ENCODE peak calls at places on chromosomes 11 and 22, in five cellular contexts. N, M, B, Y and L are unnamed samples.

GRCh38 chr11:124402326-124402922 is 3.6 kb upstream of the OR8B3 start:
- DNase-seq in N (peak; percentile 93), M (peak; percentile 64), B (peak; percentile 68), Y (peak; percentile 75), L (peak; percentile 86)

GRCh38 chr11:282171-282570 is 4.0 kb downstream of the NLRP6 start:
- DNase-seq in N (no peak), M (no peak), B (no peak), Y (no peak), L (no peak)

GRCh38 chr11:67345949-67346819 is 7.2 kb downstream of the POLD4 start:
- DNase-seq in N (peak; percentile 88), M (no peak), B (no peak), Y (peak; percentile 100), L (peak; percentile 58)

GRCh38 chr11:102573851-102574250 is 43.3 kb upstream of the MMP7 start:
- DNase-seq in N (no peak), M (no peak), B (no peak), Y (no peak), L (peak; percentile 43)

GRCh38 chr11:124868322-124869274 is 3.4 kb downstream of the ROBO3 start:
- DNase-seq in N (no peak), M (no peak), B (no peak), Y (no peak), L (no peak)

GRCh38 chr11:2770556-2771301 is 70.9 kb upstream of the KCNQ1OT1 start:
- DNase-seq in N (no peak), M (peak; percentile 13), B (peak; percentile 49), Y (no peak), L (no peak)

GRCh38 chr11:9210922-9211320 is 54.2 kb downstream of the DENND5A start:
- DNase-seq in N (no peak), M (no peak), B (no peak), Y (no peak), L (peak; percentile 48)

GRCh38 chr11:132022718-132023117 is 652.3 kb downstream of the NTM start:
- DNase-seq in N (peak; percentile 52), M (no peak), B (no peak), Y (no peak), L (peak; percentile 81)

GRCh38 chr11:48088682-48089050 is 108.3 kb downstream of the PTPRJ start:
- DNase-seq in N (no peak), M (no peak), B (no peak), Y (no peak), L (no peak)

GRCh38 chr11:112871909-112872511 is 89.2 kb upstream of the NCAM1 start:
- DNase-seq in N (no peak), M (no peak), B (no peak), Y (no peak), L (no peak)

GRCh38 chr22:44172370-44173108 is 8.2 kb upstream of the PARVG start:
- DNase-seq in N (peak; percentile 71), M (no peak), B (peak; percentile 83), Y (no peak), L (no peak)

GRCh38 chr11:129814244-129814992 is 1.2 kb upstream of the TMEM45B start:
- DNase-seq in N (no peak), M (no peak), B (no peak), Y (no peak), L (no peak)

GRCh38 chr22:35312198-35313059 is 12.7 kb downstream of the TOM1 start:
- DNase-seq in N (peak; percentile 96), M (no peak), B (no peak), Y (peak; percentile 99), L (peak; percentile 82)

GRCh38 chr22:37681556-37682049 is 4.5 kb upstream of the NOL12 start:
- DNase-seq in N (peak; percentile 88), M (peak; percentile 83), B (peak; percentile 78), Y (peak; percentile 78), L (peak; percentile 77)

GRCh38 chr11:10246991-10247390 is 47.0 kb downstream of the SBF2 start:
- DNase-seq in N (peak; percentile 29), M (no peak), B (no peak), Y (no peak), L (no peak)

GRCh38 chr11:27700351-27701261 is at the start of gene BDNF:
- DNase-seq in N (peak; percentile 71), M (peak; percentile 58), B (no peak), Y (no peak), L (peak; percentile 60)

GRCh38 chr11:18526130-18526520 is 617 bp downstream of the TSG101 start:
- DNase-seq in N (no peak), M (no peak), B (no peak), Y (no peak), L (no peak)

GRCh38 chr11:27995082-27995481 is 112.9 kb downstream of the KIF18A start:
- DNase-seq in N (peak; percentile 78), M (no peak), B (no peak), Y (peak; percentile 84), L (peak; percentile 68)

GRCh38 chr22:22018825-22019658 is 36.5 kb upstream of the TOP3B start:
- DNase-seq in N (no peak), M (no peak), B (no peak), Y (no peak), L (no peak)

GRCh38 chr22:30186048-30186447 is 60.5 kb downstream of the LIF start:
- DNase-seq in N (no peak), M (no peak), B (no peak), Y (no peak), L (no peak)

GRCh38 chr11:7506243-7506642 is 7.6 kb upstream of the PPFIBP2 start:
- DNase-seq in N (no peak), M (no peak), B (no peak), Y (no peak), L (no peak)

GRCh38 chr11:26557666-26558065 is 14.4 kb downstream of the MUC15 start:
- DNase-seq in N (no peak), M (no peak), B (no peak), Y (no peak), L (no peak)

GRCh38 chr11:945986-946385 is 20.3 kb downstream of the AP2A2 start:
- DNase-seq in N (no peak), M (peak; percentile 75), B (no peak), Y (no peak), L (no peak)

GRCh38 chr11:119352857-119353260 is 6.4 kb upstream of the MFRP start:
- DNase-seq in N (no peak), M (peak; percentile 38), B (no peak), Y (peak; percentile 57), L (no peak)

GRCh38 chr22:41995211-41995610 is 3.4 kb upstream of the WBP2NL start:
- DNase-seq in N (no peak), M (no peak), B (no peak), Y (no peak), L (no peak)

GRCh38 chr22:30362632-30363281 is 6.0 kb downstream of the CCDC157 start:
- DNase-seq in N (no peak), M (peak; percentile 84), B (no peak), Y (peak; percentile 73), L (no peak)

GRCh38 chr22:35417606-35418005 is 17.7 kb downstream of the MCM5 start:
- DNase-seq in N (no peak), M (no peak), B (no peak), Y (no peak), L (no peak)

GRCh38 chr11:69102732-69103615 is 52.8 kb upstream of the SMIM38 start:
- DNase-seq in N (peak; percentile 22), M (no peak), B (no peak), Y (peak; percentile 37), L (no peak)

GRCh38 chr22:36457688-36458450 is 23.6 kb downstream of the TXN2 start:
- DNase-seq in N (peak; percentile 45), M (peak; percentile 58), B (no peak), Y (peak; percentile 32), L (no peak)

GRCh38 chr11:118618991-118619375 is 11.6 kb downstream of the PHLDB1 start:
- DNase-seq in N (peak; percentile 89), M (no peak), B (peak; percentile 88), Y (no peak), L (peak; percentile 78)

GRCh38 chr11:31995525-31996123 is 95.2 kb upstream of the RCN1 start:
- DNase-seq in N (peak; percentile 35), M (no peak), B (no peak), Y (no peak), L (peak; percentile 19)

GRCh38 chr11:109971184-109971523 is 122.0 kb upstream of the ZC3H12C start:
- DNase-seq in N (peak; percentile 60), M (no peak), B (no peak), Y (no peak), L (peak; percentile 84)

GRCh38 chr11:64268687-64269379 is 15.6 kb downstream of the BAD start:
- DNase-seq in N (peak; percentile 75), M (peak; percentile 80), B (peak; percentile 82), Y (peak; percentile 78), L (peak; percentile 48)

GRCh38 chr11:117220568-117220967 is 11.3 kb downstream of the PCSK7 start:
- DNase-seq in N (no peak), M (no peak), B (peak; percentile 91), Y (no peak), L (no peak)

GRCh38 chr11:15197696-15198095 is 83.0 kb downstream of the INSC start:
- DNase-seq in N (peak; percentile 62), M (no peak), B (no peak), Y (no peak), L (peak; percentile 59)

GRCh38 chr11:116052603-116053537 is 548.7 kb upstream of the CADM1 start:
- DNase-seq in N (no peak), M (peak; percentile 27), B (no peak), Y (no peak), L (no peak)
- H3K4me1 ChIP-seq in N (no peaks in the 10 kb centered on the region), M (peaks cover 13% of the 10 kb centered on the region), B (no peaks in the 10 kb centered on the region), Y (no peaks in the 10 kb centered on the region), L (no peaks in the 10 kb centered on the region)

GRCh38 chr11:114161486-114162250 is 102.2 kb downstream of the ZBTB16 start:
- DNase-seq in N (no peak), M (no peak), B (no peak), Y (no peak), L (no peak)
- H3K4me1 ChIP-seq in N (peaks cover 27% of the 10 kb centered on the region), M (peaks cover 4% of the 10 kb centered on the region), B (peaks cover 96% of the 10 kb centered on the region), Y (peaks cover 16% of the 10 kb centered on the region), L (peaks cover 16% of the 10 kb centered on the region)

DNA sequence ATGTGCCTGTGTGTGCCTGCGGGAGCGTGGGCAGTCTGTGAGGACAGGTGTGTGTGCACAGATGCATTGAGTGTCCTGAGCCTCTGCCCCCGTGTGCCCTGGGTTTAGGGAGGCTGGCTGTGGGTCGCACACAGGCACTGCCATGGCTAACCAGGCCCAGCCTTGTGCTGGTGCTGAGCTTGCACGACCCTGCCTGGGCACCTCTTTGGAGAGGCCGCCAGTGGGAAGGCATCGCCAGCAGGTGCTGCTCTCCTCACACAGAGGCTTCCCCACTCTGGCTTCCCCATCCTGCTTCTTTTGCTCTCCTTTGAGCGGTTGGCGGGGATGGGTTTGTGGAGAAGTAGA is 4.1 kb downstream of the WNT7B start:
- DNase-seq in N (no peak), M (no peak), B (no peak), Y (no peak), L (no peak)
- H3K4me1 ChIP-seq in N (peaks cover 27% of the 10 kb centered on the region), M (peaks cover 2% of the 10 kb centered on the region), B (peaks cover 41% of the 10 kb centered on the region), Y (peaks cover 55% of the 10 kb centered on the region), L (peaks cover 26% of the 10 kb centered on the region)

GRCh38 chr22:38698407-38699094 is 2.2 kb downstream of the JOSD1 start:
- DNase-seq in N (no peak), M (no peak), B (no peak), Y (no peak), L (no peak)

GRCh38 chr22:38700789-38701628 is at the start of gene JOSD1:
- DNase-seq in N (peak; percentile 96), M (peak; percentile 93), B (peak; percentile 96), Y (peak; percentile 87), L (peak; percentile 95)

GRCh38 chr22:38699784-38700183 is 959 bp downstream of the JOSD1 start:
- DNase-seq in N (peak; percentile 83), M (no peak), B (no peak), Y (peak; percentile 70), L (peak; percentile 62)

GRCh38 chr22:38699143-38699542 is 1.6 kb downstream of the JOSD1 start:
- DNase-seq in N (peak; percentile 6), M (no peak), B (no peak), Y (no peak), L (no peak)

GRCh38 chr22:38700271-38700788 is 413 bp downstream of the JOSD1 start:
- DNase-seq in N (peak; percentile 82), M (no peak), B (peak; percentile 70), Y (peak; percentile 56), L (no peak)
- H3K4me1 ChIP-seq in N (peaks cover 43% of the 10 kb centered on the region), M (peaks cover 11% of the 10 kb centered on the region), B (peaks cover 60% of the 10 kb centered on the region), Y (peaks cover 50% of the 10 kb centered on the region), L (peaks cover 13% of the 10 kb centered on the region)